ENCODE peak calls at places on chromosome 21, in eight cellular contexts. R is NCI-H1417 treated with DMSO at 0.1 percent for 48 hours, J is occipital lobe, C is EH, M is esophagus squamous epithelium, Q is choroid plexus epithelial cell, X is lower lobe of right lung, A is neural crest cell. F is an unnamed sample.

GRCh38 chr21:22573834-22574233 is 1575.6 kb downstream of the NCAM2 start:
- DNase-seq in R (no peak), J (no peak), C (no peak), M (no peak), Q (no peak), X (no peak), A (no peak), F (no peak)

GRCh38 chr21:37971390-37971789 is 55.1 kb upstream of the KCNJ6 start:
- DNase-seq in R (no peak), J (no peak), C (no peak), M (no peak), Q (no peak), X (no peak), A (no peak), F (no peak)

GRCh38 chr21:17866590-17866989 is 47.4 kb upstream of the C21orf91 start:
- DNase-seq in R (no peak), J (no peak), C (no peak), M (no peak), Q (no peak), X (no peak), A (no peak), F (no peak)

GRCh38 chr21:45600248-45600647 is 43.3 kb upstream of the PCBP3 start:
- DNase-seq in R (no peak), J (no peak), C (no peak), M (no peak), Q (no peak), X (no peak), A (no peak), F (no peak)

GRCh38 chr21:33205476-33205875 is 24.3 kb upstream of the IFNAR2 start:
- DNase-seq in R (no peak), J (no peak), C (no peak), M (no peak), Q (no peak), X (no peak), A (no peak), F (no peak)

GRCh38 chr21:41802684-41803083 is 35.8 kb upstream of the RIPK4 start:
- DNase-seq in R (no peak), J (peak; percentile 44), C (peak; percentile 64), M (no peak), Q (no peak), X (no peak), A (no peak), F (no peak)

GRCh38 chr21:26055010-26055409 is 115.6 kb downstream of the APP start:
- DNase-seq in R (no peak), J (no peak), C (no peak), M (no peak), Q (no peak), X (no peak), A (no peak), F (no peak)

GRCh38 chr21:46066843-46067331 is 31.0 kb upstream of the COL6A2 start:
- DNase-seq in R (no peak), J (no peak), C (peak; percentile 62), M (no peak), Q (peak; percentile 56), X (peak; percentile 46), A (no peak), F (no peak)

GRCh38 chr21:43339668-43340067 is 87.3 kb downstream of the SIK1 start:
- DNase-seq in R (no peak), J (no peak), C (no peak), M (no peak), Q (peak; percentile 31), X (no peak), A (no peak), F (no peak)

GRCh38 chr21:46142581-46143473 is 12.6 kb downstream of the FTCD start:
- DNase-seq in R (no peak), J (no peak), C (no peak), M (no peak), Q (no peak), X (no peak), A (no peak), F (no peak)

F was measured in SW 1271.